ENCODE peak calls at places on chromosomes 7 and 10, in six cellular contexts. B is transverse colon, D is GM13976, N is AG10803, V is cardiac fibroblast, G is GM23338. M is an unnamed sample.

GRCh38 chr7:134690614-134691504 is 44.2 kb downstream of the BPGM start:
- DNase-seq in B (no peak), D (no peak), G (no peak), V (peak; percentile 27), N (peak; percentile 86), M (no peak)

GRCh38 chr7:132469264-132469663 is 107.0 kb downstream of the PLXNA4 start:
- DNase-seq in N (no peak), D (no peak), B (no peak), V (peak; percentile 29), G (no peak), M (no peak)

GRCh38 chr7:155506854-155507337 is 39.5 kb downstream of the CNPY1 start:
- DNase-seq in V (no peak), N (no peak), G (peak; percentile 70), B (no peak), D (no peak), M (peak; percentile 45)

GRCh38 chr7:158432369-158433270 is 155.0 kb downstream of the PTPRN2 start:
- DNase-seq in B (peak; percentile 82), G (no peak), N (no peak), D (no peak), V (peak; percentile 64), M (no peak)

GRCh38 chr7:1505731-1506550 is 1.8 kb upstream of the INTS1 start:
- DNase-seq in D (peak; percentile 64), G (no peak), B (no peak), N (no peak), V (no peak), M (peak; percentile 28)

GRCh38 chr7:34165466-34165865 is 260.1 kb downstream of the BMPER start:
- DNase-seq in N (peak; percentile 75), B (no peak), V (no peak), D (no peak), G (no peak), M (no peak)

GRCh38 chr7:76155938-76156337 is 45.8 kb upstream of the SRRM3 start:
- DNase-seq in B (peak; percentile 43), N (peak; percentile 62), D (no peak), G (no peak), V (peak; percentile 82), M (no peak)

GRCh38 chr7:95772771-95773581 is 622 bp downstream of the DYNC1I1 start:
- DNase-seq in D (no peak), G (peak; percentile 54), N (peak; percentile 4), V (peak; percentile 44), B (peak; percentile 26), M (no peak)

GRCh38 chr10:79176052-79176501 is 107.3 kb downstream of the ZMIZ1 start:
- DNase-seq in N (peak; percentile 75), V (no peak), D (no peak), B (no peak), G (no peak), M (no peak)

GRCh38 chr10:88200637-88201036 is 337.2 kb downstream of the PTEN start:
- DNase-seq in B (no peak), D (no peak), N (no peak), V (no peak), G (no peak), M (no peak)

GRCh38 chr10:73873843-73874215 is 526 bp downstream of the CAMK2G start:
- DNase-seq in D (peak; percentile 56), B (no peak), V (no peak), N (no peak), G (no peak), M (no peak)

GRCh38 chr10:4282496-4282895 is 497.5 kb upstream of the KLF6 start:
- DNase-seq in V (no peak), D (no peak), B (no peak), G (no peak), N (no peak), M (no peak)

GRCh38 chr7:29084832-29085231 is 61.5 kb downstream of the CPVL start:
- DNase-seq in G (no peak), V (no peak), D (peak; percentile 20), B (no peak), N (no peak), M (peak; percentile 1)

GRCh38 chr7:5557920-5558401 is 134.3 kb upstream of the TNRC18 start:
- DNase-seq in V (peak; percentile 51), G (no peak), B (peak; percentile 67), N (peak; percentile 47), D (peak; percentile 77), M (peak; percentile 33)

GRCh38 chr7:124101173-124101768 is 68.4 kb upstream of the TMEM229A start:
- DNase-seq in G (peak; percentile 67), D (peak; percentile 21), N (no peak), B (no peak), V (peak; percentile 30), M (peak; percentile 34)

GRCh38 chr7:30168800-30169584 is 34.2 kb downstream of the MTURN start:
- DNase-seq in N (peak; percentile 89), G (peak; percentile 83), V (peak; percentile 91), B (no peak), D (no peak), M (no peak)

GRCh38 chr10:58851606-58852005 is 324.8 kb upstream of the PHYHIPL start:
- DNase-seq in N (no peak), B (no peak), G (no peak), V (peak; percentile 55), D (no peak), M (no peak)

GRCh38 chr7:12965767-12966166 is 278.3 kb downstream of the ARL4A start:
- DNase-seq in V (no peak), N (no peak), D (no peak), B (no peak), G (no peak), M (no peak)

GRCh38 chr10:116733566-116733965 is 8.8 kb downstream of the HSPA12A start:
- DNase-seq in B (no peak), N (peak; percentile 71), D (no peak), G (no peak), V (peak; percentile 70), M (no peak)

GRCh38 chr10:116738359-116738738 is 4.0 kb downstream of the HSPA12A start:
- DNase-seq in B (no peak), D (no peak), N (no peak), G (no peak), V (no peak), M (no peak)

GRCh38 chr10:116740971-116741370 is 1.4 kb downstream of the HSPA12A start:
- DNase-seq in N (no peak), G (peak; percentile 4), D (no peak), B (no peak), V (no peak), M (no peak)

GRCh38 chr10:116741391-116742351 is 695 bp downstream of the HSPA12A start:
- DNase-seq in V (peak; percentile 17), B (peak; percentile 18), G (peak; percentile 38), N (peak; percentile 29), D (no peak), M (no peak)

GRCh38 chr10:116737582-116738358 is 4.6 kb downstream of the HSPA12A start:
- DNase-seq in B (no peak), G (peak; percentile 60), D (no peak), V (no peak), N (no peak), M (no peak)
- TF ChIP-seq CTCF in B (no peak), G (peak; percentile 53), D (no peak), V (peak; percentile 38), N (peak; percentile 52), M (no peak)

GRCh38 chr10:17407040-17407439 is 47.4 kb downstream of the ST8SIA6 start:
- DNase-seq in N (no peak), V (no peak), G (no peak), D (no peak), B (no peak), M (no peak)

GRCh38 chr10:17410907-17411306 is 43.5 kb downstream of the ST8SIA6 start:
- DNase-seq in G (no peak), V (no peak), B (no peak), N (no peak), D (no peak), M (no peak)

GRCh38 chr10:17406036-17406834 is 48.2 kb downstream of the ST8SIA6 start:
- DNase-seq in N (no peak), B (no peak), G (peak; percentile 54), V (no peak), D (no peak), M (no peak)

GRCh38 chr10:17412323-17412722 is 42.1 kb downstream of the ST8SIA6 start:
- DNase-seq in D (no peak), B (no peak), N (no peak), G (peak; percentile 65), V (no peak), M (no peak)

DNA sequence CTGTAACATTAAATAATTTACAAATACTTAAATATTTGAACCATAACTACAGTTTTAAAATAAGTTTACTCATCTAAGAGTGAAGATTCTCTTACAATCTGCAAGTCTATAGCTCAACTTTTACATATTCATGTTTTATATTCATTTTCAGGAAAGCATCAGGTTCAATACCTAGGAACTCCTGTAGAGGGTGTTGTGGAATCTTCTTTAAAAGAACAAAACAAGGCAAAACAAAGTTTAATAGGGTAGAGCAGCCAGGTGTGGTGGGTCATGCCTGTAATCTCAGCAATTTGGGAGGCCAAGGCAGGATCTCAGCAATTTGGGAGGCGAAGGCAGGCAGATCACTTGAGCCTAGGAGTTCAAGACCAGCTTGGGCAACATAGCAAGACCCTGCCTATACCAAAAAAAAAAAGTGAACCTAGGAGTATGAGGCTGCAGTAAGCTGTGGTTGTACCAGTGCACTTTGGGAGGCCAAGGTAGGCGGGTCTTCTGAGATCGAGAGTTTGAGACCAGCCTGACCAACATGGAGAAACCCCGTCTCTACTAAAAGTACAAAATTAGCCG is 45.1 kb downstream of the ST8SIA6 start:
- DNase-seq in D (no peak), V (peak; percentile 42), G (peak; percentile 70), B (no peak), N (peak; percentile 6), M (no peak)
- TF ChIP-seq CTCF in D (no peak), V (peak; percentile 63), G (peak; percentile 73), B (no peak), N (peak; percentile 58), M (peak; percentile 69)

GRCh38 chr10:14474656-14475055 is 143.9 kb upstream of the FRMD4A start:
- DNase-seq in D (no peak), N (peak; percentile 29), V (peak; percentile 64), G (no peak), B (no peak), M (no peak)

GRCh38 chr10:14468022-14468421 is 137.3 kb upstream of the FRMD4A start:
- DNase-seq in G (no peak), V (no peak), D (no peak), B (no peak), N (no peak), M (no peak)

GRCh38 chr10:14466256-14466655 is 135.5 kb upstream of the FRMD4A start:
- DNase-seq in B (no peak), N (peak; percentile 61), G (no peak), D (no peak), V (peak; percentile 52), M (no peak)

GRCh38 chr10:14468726-14469125 is 138.0 kb upstream of the FRMD4A start:
- DNase-seq in V (no peak), B (no peak), D (no peak), N (no peak), G (no peak), M (no peak)

GRCh38 chr10:14470920-14471319 is 140.2 kb upstream of the FRMD4A start:
- DNase-seq in N (no peak), V (no peak), D (no peak), B (no peak), G (no peak), M (no peak)
- TF ChIP-seq CTCF in N (no peak), V (no peak), D (no peak), B (no peak), G (no peak), M (no peak)

DNA sequence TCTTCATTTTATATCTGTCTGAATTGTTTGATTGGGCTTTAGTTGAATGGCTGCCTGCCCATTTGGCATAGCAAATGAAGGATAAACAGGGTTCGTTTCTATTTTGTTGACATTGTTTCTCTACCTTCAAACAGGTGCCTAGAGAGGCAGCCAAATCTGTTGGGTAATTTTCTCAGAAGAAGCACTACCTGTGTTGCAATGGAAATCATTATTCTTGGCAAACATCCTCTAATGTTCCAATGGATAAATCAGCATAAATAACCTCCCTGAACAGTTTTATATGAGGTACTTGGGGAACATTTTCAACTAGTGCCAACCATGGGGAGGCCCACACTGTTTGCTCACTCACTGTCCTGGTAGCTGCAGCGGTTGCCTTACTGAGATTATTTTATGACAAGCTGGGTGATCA is 64.4 kb upstream of the PLPP4 start:
- DNase-seq in N (no peak), G (no peak), B (peak; percentile 29), V (no peak), D (no peak), M (no peak)
- TF ChIP-seq CTCF in N (no peak), G (no peak), B (no peak), V (no peak), D (no peak), M (no peak)

M was measured in activated CD8-positive, alpha-beta T cell treated with anti-CD3 and anti-CD28 coated beads for 36 hours.